ENCODE peak calls at places on chromosomes 16 and 17, in six cellular contexts. T is T-helper 1 cell; V is stimulated activated CD4-positive, alpha-beta T cell treated with anti-CD3 and anti-CD28 coated beads, TNF-alpha, amount 100 ng/mL, for 1 hour; N is SK-MEL-5; Q is left ventricle myocardium inferior; D is amniotic epithelial cell. G is an unnamed sample.

GRCh38 chr16:1989826-1990335 is at the start of gene SYNGR3:
- DNase-seq in Q (no peak), V (no peak), N (no peak), T (no peak), D (no peak), G (no peak)

GRCh38 chr16:12002447-12003006 is 26.0 kb downstream of the SNX29 start:
- DNase-seq in T (no peak), N (peak), Q (no peak), D (peak), V (no peak), G (no peak)

GRCh38 chr17:21218101-21218500 is 4.1 kb upstream of the TMEM11 start:
- DNase-seq in T (no peak), V (no peak), N (peak), Q (no peak), D (peak), G (no peak)

GRCh38 chr17:21385281-21385845 is 9.2 kb downstream of the KCNJ12 start:
- DNase-seq in T (no peak), N (no peak), V (no peak), Q (no peak), D (no peak), G (no peak)

GRCh38 chr16:88803264-88803987 is at the start of gene CDT1:
- DNase-seq in T (peak), Q (peak), V (peak), N (peak), D (peak), G (no peak)

GRCh38 chr16:2163211-2163881 is 7.8 kb downstream of the TRAF7 start:
- DNase-seq in T (peak), D (peak), V (no peak), N (no peak), Q (no peak), G (no peak)

GRCh38 chr17:14471052-14471451 is 170.2 kb downstream of the HS3ST3B1 start:
- DNase-seq in D (no peak), N (no peak), V (no peak), Q (no peak), T (no peak), G (no peak)

GRCh38 chr16:24208710-24209109 is 47.4 kb upstream of the CACNG3 start:
- DNase-seq in Q (no peak), D (no peak), T (no peak), V (no peak), N (peak), G (no peak)

GRCh38 chr16:69302301-69302700 is 8.8 kb upstream of the VPS4A start:
- DNase-seq in V (no peak), Q (no peak), D (no peak), T (no peak), N (no peak), G (no peak)

GRCh38 chr17:21823643-21824042 is 131.3 kb downstream of the KCNJ18 start:
- DNase-seq in Q (no peak), D (no peak), T (no peak), V (no peak), N (no peak), G (no peak)

G was measured in glomerular endothelial cell.